ENCODE peak calls at places on chromosomes 4 and X, in six cellular contexts. One of them, this sample, is unnamed.

GRCh38 chr4:534101-534575 is 35.1 kb downstream of the PIGG start:
- DNase-seq in naive thymus-derived CD4-positive, alpha-beta T cell: no peak
- DNase-seq in B cell: no peak
- DNase-seq in ecto neural progenitor cell: no peak
- DNase-seq in AG09319: no peak
- DNase-seq in germinal center: no peak
- DNase-seq in this sample: no peak

GRCh38 chr4:5050520-5050955 is 742 bp upstream of the STK32B start:
- DNase-seq in naive thymus-derived CD4-positive, alpha-beta T cell: peak; percentile 4
- DNase-seq in B cell: peak; percentile 36
- DNase-seq in ecto neural progenitor cell: peak; percentile 82
- DNase-seq in AG09319: peak; percentile 72
- DNase-seq in germinal center: peak; percentile 42
- DNase-seq in this sample: peak; percentile 81

GRCh38 chrX:110491846-110492620 is 133.4 kb downstream of the RTL9 start:
- DNase-seq in naive thymus-derived CD4-positive, alpha-beta T cell: no peak
- DNase-seq in B cell: no peak
- DNase-seq in ecto neural progenitor cell: no peak
- DNase-seq in AG09319: no peak
- DNase-seq in germinal center: no peak
- DNase-seq in this sample: no peak

GRCh38 chr4:141645611-141646340 is 9.4 kb downstream of the IL15 start:
- DNase-seq in naive thymus-derived CD4-positive, alpha-beta T cell: no peak
- DNase-seq in B cell: no peak
- DNase-seq in ecto neural progenitor cell: no peak
- DNase-seq in AG09319: no peak
- DNase-seq in germinal center: no peak
- DNase-seq in this sample: no peak

GRCh38 chr4:75741027-75741426 is 16.6 kb downstream of the USO1 start:
- DNase-seq in naive thymus-derived CD4-positive, alpha-beta T cell: no peak
- DNase-seq in B cell: no peak
- DNase-seq in ecto neural progenitor cell: no peak
- DNase-seq in AG09319: no peak
- DNase-seq in germinal center: no peak
- DNase-seq in this sample: no peak

GRCh38 chr4:180698550-180698949 is 1544.7 kb upstream of the TENM3 start:
- DNase-seq in naive thymus-derived CD4-positive, alpha-beta T cell: no peak
- DNase-seq in B cell: no peak
- DNase-seq in ecto neural progenitor cell: no peak
- DNase-seq in AG09319: no peak
- DNase-seq in germinal center: no peak
- DNase-seq in this sample: no peak

GRCh38 chr4:40189997-40190396 is 6.8 kb upstream of the RHOH start:
- DNase-seq in naive thymus-derived CD4-positive, alpha-beta T cell: no peak
- DNase-seq in B cell: no peak
- DNase-seq in ecto neural progenitor cell: no peak
- DNase-seq in AG09319: no peak
- DNase-seq in germinal center: no peak
- DNase-seq in this sample: no peak

GRCh38 chrX:44828008-44828605 is 15.7 kb upstream of the DUSP21 start:
- DNase-seq in naive thymus-derived CD4-positive, alpha-beta T cell: no peak
- DNase-seq in B cell: no peak
- DNase-seq in ecto neural progenitor cell: no peak
- DNase-seq in AG09319: peak; percentile 23
- DNase-seq in germinal center: no peak
- DNase-seq in this sample: no peak

GRCh38 chrX:42189601-42190000 is 266.2 kb upstream of the CASK start:
- DNase-seq in naive thymus-derived CD4-positive, alpha-beta T cell: no peak
- DNase-seq in B cell: no peak
- DNase-seq in ecto neural progenitor cell: no peak
- DNase-seq in AG09319: no peak
- DNase-seq in germinal center: no peak
- DNase-seq in this sample: no peak

GRCh38 chr4:114780205-114780604 is 181.6 kb downstream of the UGT8 start:
- DNase-seq in naive thymus-derived CD4-positive, alpha-beta T cell: no peak
- DNase-seq in B cell: no peak
- DNase-seq in ecto neural progenitor cell: no peak
- DNase-seq in AG09319: no peak
- DNase-seq in germinal center: no peak
- DNase-seq in this sample: no peak

GRCh38 chr4:7414736-7415510 is 19.8 kb downstream of the PSAPL1 start:
- DNase-seq in naive thymus-derived CD4-positive, alpha-beta T cell: no peak
- DNase-seq in B cell: no peak
- DNase-seq in ecto neural progenitor cell: no peak
- DNase-seq in AG09319: no peak
- DNase-seq in germinal center: no peak
- DNase-seq in this sample: peak; percentile 10

GRCh38 chr4:79442422-79442821 is 34.4 kb upstream of the GK2 start:
- DNase-seq in naive thymus-derived CD4-positive, alpha-beta T cell: no peak
- DNase-seq in B cell: no peak
- DNase-seq in ecto neural progenitor cell: no peak
- DNase-seq in AG09319: no peak
- DNase-seq in germinal center: no peak
- DNase-seq in this sample: no peak

GRCh38 chr4:128869801-128870509 is 60.5 kb downstream of the JADE1 start:
- DNase-seq in naive thymus-derived CD4-positive, alpha-beta T cell: no peak
- DNase-seq in B cell: no peak
- DNase-seq in ecto neural progenitor cell: no peak
- DNase-seq in AG09319: no peak
- DNase-seq in germinal center: no peak
- DNase-seq in this sample: no peak

GRCh38 chr4:85569730-85570299 is 94.9 kb downstream of the ARHGAP24 start:
- DNase-seq in naive thymus-derived CD4-positive, alpha-beta T cell: no peak
- DNase-seq in B cell: no peak
- DNase-seq in ecto neural progenitor cell: no peak
- DNase-seq in AG09319: no peak
- DNase-seq in germinal center: no peak
- DNase-seq in this sample: no peak

GRCh38 chrX:38811515-38812239 is 10.4 kb downstream of the MID1IP1 start:
- DNase-seq in naive thymus-derived CD4-positive, alpha-beta T cell: peak; percentile 45
- DNase-seq in B cell: no peak
- DNase-seq in ecto neural progenitor cell: no peak
- DNase-seq in AG09319: no peak
- DNase-seq in germinal center: no peak
- DNase-seq in this sample: no peak

GRCh38 chr4:70739496-70740337 is 18.0 kb downstream of the RUFY3 start:
- DNase-seq in naive thymus-derived CD4-positive, alpha-beta T cell: no peak
- DNase-seq in B cell: no peak
- DNase-seq in ecto neural progenitor cell: no peak
- DNase-seq in AG09319: no peak
- DNase-seq in germinal center: no peak
- DNase-seq in this sample: no peak

GRCh38 chrX:100085851-100086250 is 324.2 kb downstream of the PCDH19 start:
- DNase-seq in naive thymus-derived CD4-positive, alpha-beta T cell: no peak
- DNase-seq in B cell: no peak
- DNase-seq in ecto neural progenitor cell: no peak
- DNase-seq in AG09319: no peak
- DNase-seq in germinal center: no peak
- DNase-seq in this sample: no peak

GRCh38 chr4:7448036-7448435 is 13.3 kb upstream of the PSAPL1 start:
- DNase-seq in naive thymus-derived CD4-positive, alpha-beta T cell: no peak
- DNase-seq in B cell: no peak
- DNase-seq in ecto neural progenitor cell: no peak
- DNase-seq in AG09319: no peak
- DNase-seq in germinal center: no peak
- DNase-seq in this sample: no peak

GRCh38 chr4:3291969-3292570 is 751 bp upstream of the RGS12 start:
- DNase-seq in naive thymus-derived CD4-positive, alpha-beta T cell: peak; percentile 17
- DNase-seq in B cell: peak; percentile 49
- DNase-seq in ecto neural progenitor cell: no peak
- DNase-seq in AG09319: no peak
- DNase-seq in germinal center: peak; percentile 36
- DNase-seq in this sample: peak; percentile 43

GRCh38 chrX:152907084-152907651 is 9.3 kb downstream of the ZNF185 start:
- DNase-seq in naive thymus-derived CD4-positive, alpha-beta T cell: no peak
- DNase-seq in B cell: no peak
- DNase-seq in ecto neural progenitor cell: peak; percentile 77
- DNase-seq in AG09319: no peak
- DNase-seq in germinal center: no peak
- DNase-seq in this sample: peak; percentile 64

GRCh38 chrX:132745593-132745992 is 212.8 kb downstream of the HS6ST2 start:
- DNase-seq in naive thymus-derived CD4-positive, alpha-beta T cell: no peak
- DNase-seq in B cell: no peak
- DNase-seq in ecto neural progenitor cell: no peak
- DNase-seq in AG09319: no peak
- DNase-seq in germinal center: no peak
- DNase-seq in this sample: no peak

GRCh38 chr4:1793496-1793840 is 375 bp downstream of the FGFR3 start:
- DNase-seq in naive thymus-derived CD4-positive, alpha-beta T cell: no peak
- DNase-seq in B cell: peak; percentile 57
- DNase-seq in ecto neural progenitor cell: peak; percentile 74
- DNase-seq in AG09319: no peak
- DNase-seq in germinal center: no peak
- DNase-seq in this sample: peak; percentile 56

This sample was measured in WTC11.